ENCODE peak calls at places on chromosomes 13 and 19, in ten cellular contexts. X, S, E, O, A, K, J, W, U and P are unnamed samples.

GRCh38 chr19:48817585-48818124 is 6.8 kb upstream of the BCAT2 start:
- DNase-seq in K (no peak), J (peak; percentile 22), W (no peak), U (no peak), E (no peak), X (no peak), S (no peak), O (no peak), A (no peak), P (no peak)

GRCh38 chr19:49882643-49883042 is 5.1 kb downstream of the TBC1D17 start:
- DNase-seq in O (no peak), K (no peak), A (no peak), J (no peak), W (no peak), U (no peak), S (no peak), X (no peak), E (no peak), P (no peak)

GRCh38 chr13:80340643-80341097 is 256 bp downstream of the SPRY2 start:
- DNase-seq in J (peak; percentile 70), W (peak; percentile 69), E (no peak), U (peak; percentile 70), K (no peak), O (peak; percentile 48), X (peak; percentile 41), A (no peak), S (peak; percentile 72), P (no peak)

GRCh38 chr13:99442273-99442895 is 58.9 kb upstream of the TM9SF2 start:
- DNase-seq in A (peak; percentile 63), O (peak; percentile 60), S (peak; percentile 27), U (peak; percentile 45), X (peak; percentile 39), E (no peak), W (peak; percentile 46), J (peak; percentile 61), K (no peak), P (no peak)

GRCh38 chr19:43229315-43229714 is 23.9 kb upstream of the PSG4 start:
- DNase-seq in O (no peak), J (peak; percentile 51), E (no peak), X (peak; percentile 25), S (peak; percentile 11), A (no peak), W (peak; percentile 31), U (peak; percentile 10), K (no peak), P (no peak)

GRCh38 chr19:40150170-40150569 is 41.1 kb upstream of the MAP3K10 start:
- DNase-seq in E (no peak), O (no peak), S (peak; percentile 5), J (no peak), X (no peak), W (peak; percentile 78), K (no peak), U (peak; percentile 15), A (no peak), P (no peak)

GRCh38 chr13:45021250-45021649 is 31.9 kb downstream of the GPALPP1 start:
- DNase-seq in E (no peak), X (no peak), S (peak; percentile 65), O (no peak), U (peak; percentile 97), K (no peak), W (peak; percentile 9), J (no peak), A (no peak), P (no peak)

GRCh38 chr13:70391678-70392077 is 283.4 kb upstream of the KLHL1 start:
- DNase-seq in J (no peak), E (no peak), S (no peak), A (no peak), U (no peak), O (no peak), K (no peak), X (no peak), W (no peak), P (no peak)

GRCh38 chr13:102902789-102903347 is 57.0 kb downstream of the ERCC5 start:
- DNase-seq in X (no peak), W (no peak), O (no peak), K (no peak), E (no peak), S (no peak), U (no peak), J (no peak), A (no peak), P (no peak)

GRCh38 chr13:49610176-49610575 is 18.1 kb upstream of the ARL11 start:
- DNase-seq in O (no peak), W (no peak), X (no peak), E (no peak), A (no peak), U (no peak), K (no peak), S (peak; percentile 16), J (no peak), P (no peak)

GRCh38 chr13:44506719-44507118 is 69.4 kb downstream of the TSC22D1 start:
- DNase-seq in K (no peak), A (no peak), U (no peak), J (no peak), S (no peak), X (no peak), O (no peak), E (no peak), W (no peak), P (no peak)

GRCh38 chr19:4102339-4103072 is 21.4 kb downstream of the MAP2K2 start:
- DNase-seq in E (no peak), A (no peak), K (no peak), X (no peak), O (no peak), J (no peak), S (no peak), W (no peak), U (no peak), P (no peak)